ENCODE peak calls at places on chromosomes 5 and 9, in four cellular contexts. One of them, this sample, is unnamed.

GRCh38 chr5:59021286-59021673 is 438.4 kb downstream of the RAB3C start:
- DNase-seq in uterus: no peak
- DNase-seq in heart right ventricle: no peak
- DNase-seq in bronchial epithelial cell: no peak
- DNase-seq in this sample: no peak

GRCh38 chr5:94908889-94909480 is 290.5 kb downstream of the SLF1 start:
- DNase-seq in bronchial epithelial cell: peak; percentile 47
- DNase-seq in uterus: no peak
- DNase-seq in heart right ventricle: no peak
- DNase-seq in this sample: peak; percentile 41

GRCh38 chr9:132536124-132536523 is 46.3 kb upstream of the BARHL1 start:
- DNase-seq in bronchial epithelial cell: no peak
- DNase-seq in uterus: no peak
- DNase-seq in heart right ventricle: no peak
- DNase-seq in this sample: no peak

GRCh38 chr5:177035982-177036381 is 13.5 kb downstream of the ZNF346 start:
- DNase-seq in uterus: no peak
- DNase-seq in heart right ventricle: no peak
- DNase-seq in bronchial epithelial cell: no peak
- DNase-seq in this sample: peak; percentile 51

GRCh38 chr9:34454571-34455065 is 3.8 kb downstream of the FAM219A start:
- DNase-seq in bronchial epithelial cell: peak; percentile 82
- DNase-seq in heart right ventricle: peak; percentile 64
- DNase-seq in uterus: no peak
- DNase-seq in this sample: peak; percentile 45

GRCh38 chr5:39158127-39158593 is 61.2 kb downstream of the FYB1 start:
- DNase-seq in bronchial epithelial cell: peak; percentile 92
- DNase-seq in heart right ventricle: no peak
- DNase-seq in uterus: no peak
- DNase-seq in this sample: peak; percentile 30

GRCh38 chr5:528625-529511 is 4.6 kb upstream of the SLC9A3 start:
- DNase-seq in uterus: no peak
- DNase-seq in heart right ventricle: no peak
- DNase-seq in bronchial epithelial cell: no peak
- DNase-seq in this sample: no peak

GRCh38 chr5:177412603-177413233 is 3.4 kb upstream of the F12 start:
- DNase-seq in bronchial epithelial cell: no peak
- DNase-seq in uterus: no peak
- DNase-seq in heart right ventricle: no peak
- DNase-seq in this sample: no peak

GRCh38 chr5:148336704-148337435 is 1.5 kb downstream of the SPINK9 start:
- DNase-seq in uterus: no peak
- DNase-seq in heart right ventricle: no peak
- DNase-seq in bronchial epithelial cell: peak; percentile 48
- DNase-seq in this sample: no peak

GRCh38 chr9:108654566-108654965 is 201.2 kb downstream of the ACTL7B start:
- DNase-seq in heart right ventricle: no peak
- DNase-seq in bronchial epithelial cell: peak; percentile 59
- DNase-seq in uterus: no peak
- DNase-seq in this sample: peak; percentile 42

GRCh38 chr9:132752877-132753592 is 82.8 kb downstream of the GTF3C4 start:
- DNase-seq in heart right ventricle: no peak
- DNase-seq in bronchial epithelial cell: no peak
- DNase-seq in uterus: no peak
- DNase-seq in this sample: no peak

GRCh38 chr9:34983209-34983608 is 6.3 kb upstream of the DNAJB5 start:
- DNase-seq in heart right ventricle: no peak
- DNase-seq in uterus: no peak
- DNase-seq in bronchial epithelial cell: no peak
- DNase-seq in this sample: no peak

GRCh38 chr9:131081868-131082267 is 14.5 kb upstream of the AIF1L start:
- DNase-seq in uterus: no peak
- DNase-seq in heart right ventricle: no peak
- DNase-seq in bronchial epithelial cell: no peak
- DNase-seq in this sample: no peak

DNA sequence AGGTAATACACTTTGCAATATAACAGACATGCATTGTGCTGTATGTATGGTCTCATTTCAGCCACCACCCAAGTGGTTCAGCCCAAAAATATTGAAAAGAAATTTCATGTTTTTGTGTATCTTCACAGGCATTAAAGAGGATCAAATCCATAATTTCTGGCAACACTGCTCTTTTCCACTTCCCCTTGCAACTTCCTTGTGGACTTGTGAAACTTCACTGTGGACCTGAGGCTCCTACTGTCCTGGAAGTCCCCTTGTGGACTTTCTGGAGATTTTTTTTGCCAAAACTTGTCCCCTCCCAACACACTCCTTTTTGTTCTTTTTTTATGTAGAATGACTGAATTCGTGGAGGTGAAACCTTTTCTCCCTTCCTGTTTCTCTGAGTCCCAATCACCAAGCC is 14.3 kb downstream of the OTULINL start:
- DNase-seq in uterus: no peak
- DNase-seq in heart right ventricle: no peak
- DNase-seq in bronchial epithelial cell: no peak
- DNase-seq in this sample: no peak
- H3K4me3 ChIP-seq in uterus: no peak overlapping the region
- H3K4me3 ChIP-seq in heart right ventricle: no peak overlapping the region
- H3K4me3 ChIP-seq in bronchial epithelial cell: no peak overlapping the region
- H3K4me3 ChIP-seq in this sample: no peak overlapping the region

GRCh38 chr5:32690153-32690552 is 21.0 kb upstream of the NPR3 start:
- DNase-seq in bronchial epithelial cell: no peak
- DNase-seq in heart right ventricle: no peak
- DNase-seq in uterus: no peak
- DNase-seq in this sample: peak; percentile 8
- TF ChIP-seq CTCF in bronchial epithelial cell: peak; percentile 46
- TF ChIP-seq CTCF in heart right ventricle: no peak
- TF ChIP-seq CTCF in uterus: no peak
- TF ChIP-seq CTCF in this sample: peak; percentile 37

DNA sequence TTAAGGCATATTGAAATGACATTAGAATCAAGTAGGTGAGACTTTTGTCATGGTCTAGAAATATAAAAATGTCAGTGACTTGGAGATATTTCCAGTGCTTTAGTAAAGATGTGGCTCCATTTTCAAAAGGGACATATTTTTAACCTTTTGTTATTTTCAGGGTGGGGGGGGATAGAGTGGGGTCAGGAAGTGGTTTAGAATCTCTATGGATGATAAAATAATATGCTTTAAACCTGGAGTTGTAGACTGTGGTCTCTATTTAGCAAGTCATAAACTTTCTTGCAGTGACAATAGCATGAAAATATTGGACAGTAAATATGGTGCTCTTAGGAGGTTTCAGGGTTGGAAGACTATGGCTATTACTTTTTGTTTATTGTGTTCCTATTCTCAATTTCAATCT is 46.9 kb downstream of the PTTG1 start:
- DNase-seq in heart right ventricle: no peak
- DNase-seq in bronchial epithelial cell: no peak
- DNase-seq in uterus: no peak
- DNase-seq in this sample: no peak
- H3K4me3 ChIP-seq in heart right ventricle: no peak overlapping the region
- H3K4me3 ChIP-seq in bronchial epithelial cell: no peak overlapping the region
- H3K4me3 ChIP-seq in uterus: no peak overlapping the region
- H3K4me3 ChIP-seq in this sample: no peak overlapping the region

GRCh38 chr5:124398471-124398870 is 348.0 kb downstream of the ZNF608 start:
- DNase-seq in bronchial epithelial cell: no peak
- DNase-seq in uterus: no peak
- DNase-seq in heart right ventricle: no peak
- DNase-seq in this sample: peak; percentile 37
- TF ChIP-seq CTCF in bronchial epithelial cell: no peak
- TF ChIP-seq CTCF in uterus: no peak
- TF ChIP-seq CTCF in heart right ventricle: no peak
- TF ChIP-seq CTCF in this sample: no peak

DNA sequence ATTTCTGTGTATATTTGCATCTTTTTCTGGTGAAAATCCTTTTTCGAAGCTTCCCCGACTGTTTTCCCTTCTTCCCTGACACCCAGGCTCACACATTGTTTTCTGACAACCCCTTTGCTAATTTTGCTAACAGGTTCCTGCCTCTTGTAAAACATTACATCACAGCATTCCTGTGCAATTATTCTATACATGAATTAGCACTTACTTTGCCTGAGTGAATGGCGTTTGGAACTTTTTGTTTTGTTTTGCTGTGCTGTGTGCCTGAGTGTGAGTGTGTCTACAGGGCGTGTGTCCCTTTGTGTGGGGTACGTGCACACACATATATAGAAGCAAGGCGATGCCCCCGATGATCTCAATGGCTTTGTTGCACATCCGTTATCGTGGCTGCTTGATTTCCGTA is 398.4 kb upstream of the IRX1 start:
- DNase-seq in heart right ventricle: no peak
- DNase-seq in uterus: no peak
- DNase-seq in bronchial epithelial cell: peak; percentile 41
- DNase-seq in this sample: no peak
- H3K4me3 ChIP-seq in heart right ventricle: no peak overlapping the region
- H3K4me3 ChIP-seq in uterus: no peak overlapping the region
- H3K4me3 ChIP-seq in bronchial epithelial cell: peak overlapping the region; percentile 6
- H3K4me3 ChIP-seq in this sample: no peak overlapping the region

GRCh38 chr5:93594591-93595419 is 11.8 kb downstream of the NR2F1 start:
- DNase-seq in heart right ventricle: no peak
- DNase-seq in uterus: no peak
- DNase-seq in bronchial epithelial cell: no peak
- DNase-seq in this sample: no peak
- TF ChIP-seq CTCF in heart right ventricle: no peak
- TF ChIP-seq CTCF in uterus: no peak
- TF ChIP-seq CTCF in bronchial epithelial cell: no peak
- TF ChIP-seq CTCF in this sample: no peak

DNA sequence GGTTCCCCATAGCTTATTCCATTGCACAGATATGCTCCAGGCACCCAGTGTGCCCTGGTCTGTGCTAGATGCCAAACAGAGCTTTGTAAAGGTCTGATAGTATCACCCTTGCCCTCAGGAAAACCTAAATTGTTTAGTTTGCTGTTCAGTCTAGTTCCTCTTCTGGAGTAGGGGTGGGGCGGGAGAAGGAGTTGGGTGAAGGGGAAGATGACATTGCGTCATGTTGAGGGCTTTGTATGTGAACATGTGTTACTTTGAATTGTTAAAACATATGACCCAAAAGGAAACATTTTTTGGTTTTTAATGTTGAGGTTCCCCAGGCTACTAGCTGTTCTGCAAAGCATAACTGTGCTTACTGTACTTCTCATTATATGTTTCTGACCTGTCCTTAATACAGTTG is 40.6 kb downstream of the HACD4 start:
- DNase-seq in uterus: no peak
- DNase-seq in heart right ventricle: peak; percentile 24
- DNase-seq in bronchial epithelial cell: no peak
- DNase-seq in this sample: no peak
- H3K4me3 ChIP-seq in uterus: no peak overlapping the region
- H3K4me3 ChIP-seq in heart right ventricle: no peak overlapping the region
- H3K4me3 ChIP-seq in bronchial epithelial cell: no peak overlapping the region
- H3K4me3 ChIP-seq in this sample: no peak overlapping the region

GRCh38 chr5:140737486-140737885 is 37.2 kb downstream of the ZMAT2 start:
- DNase-seq in bronchial epithelial cell: no peak
- DNase-seq in uterus: no peak
- DNase-seq in heart right ventricle: no peak
- DNase-seq in this sample: no peak

DNA sequence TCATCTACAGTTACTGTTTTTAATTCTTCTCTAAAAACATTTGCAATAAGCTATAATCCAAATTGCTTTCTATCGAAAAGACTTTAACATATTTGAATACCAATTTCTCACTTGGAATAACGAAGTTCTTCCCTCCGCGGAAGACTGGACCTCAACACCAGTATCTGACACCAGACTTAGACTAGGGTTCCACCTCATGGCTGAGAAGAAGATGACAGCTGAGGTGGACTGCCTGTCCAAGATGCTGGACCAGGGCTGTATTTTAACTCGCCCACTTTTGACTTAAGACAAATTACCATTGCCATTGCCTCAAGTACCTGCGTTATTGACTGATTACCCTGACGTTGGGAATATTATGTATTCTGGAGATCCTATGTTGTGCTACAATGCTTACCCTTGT is 34.1 kb downstream of the ZMAT2 start:
- DNase-seq in heart right ventricle: no peak
- DNase-seq in bronchial epithelial cell: no peak
- DNase-seq in uterus: no peak
- DNase-seq in this sample: peak; percentile 35
- TF ChIP-seq CTCF in heart right ventricle: no peak
- TF ChIP-seq CTCF in bronchial epithelial cell: peak; percentile 7
- TF ChIP-seq CTCF in uterus: no peak
- TF ChIP-seq CTCF in this sample: peak; percentile 51

This sample was measured in AG10803.